ENCODE peak calls at places on chromosomes 13 and 19, in four cellular contexts. D, W, K and Q are unnamed samples.

GRCh38 chr19:58538257-58539168 is 5.4 kb upstream of the TRIM28 start:
- DNase-seq in W (peak; percentile 88), K (no peak), D (no peak), Q (no peak)

GRCh38 chr13:67023088-67023893 is 206.8 kb downstream of the PCDH9 start:
- DNase-seq in K (peak; percentile 5), W (no peak), D (no peak), Q (no peak)

GRCh38 chr13:21741396-21741795 is 70.5 kb downstream of the FGF9 start:
- DNase-seq in D (no peak), W (no peak), K (no peak), Q (no peak)

GRCh38 chr19:4987692-4988370 is 18.9 kb downstream of the KDM4B start:
- DNase-seq in W (no peak), K (no peak), D (no peak), Q (no peak)

GRCh38 chr13:42747399-42747873 is 33.9 kb upstream of the FAM216B start:
- DNase-seq in D (no peak), W (no peak), K (no peak), Q (no peak)

GRCh38 chr19:6530385-6531162 is at the start of gene TNFSF9:
- DNase-seq in K (peak; percentile 95), D (peak; percentile 68), W (peak; percentile 96), Q (peak; percentile 80)

GRCh38 chr13:34698953-34699352 is 243.1 kb upstream of the NBEA start:
- DNase-seq in D (no peak), K (no peak), W (no peak), Q (no peak)

GRCh38 chr19:19588546-19588945 is 29.9 kb downstream of the PBX4 start:
- DNase-seq in D (no peak), W (no peak), K (no peak), Q (no peak)

GRCh38 chr19:46428278-46429141 is at the start of gene PNMA8C:
- DNase-seq in W (peak; percentile 93), K (peak; percentile 71), D (no peak), Q (peak; percentile 41)

GRCh38 chr19:45779231-45780145 is 2.8 kb downstream of the DMPK start:
- DNase-seq in D (peak; percentile 96), K (peak; percentile 96), W (peak; percentile 100), Q (peak; percentile 94)

GRCh38 chr13:99959127-99959529 is 12.4 kb downstream of the ZIC5 start:
- DNase-seq in D (no peak), K (no peak), W (no peak), Q (no peak)

GRCh38 chr19:29884044-29884443 is 58.0 kb upstream of the URI1 start:
- DNase-seq in D (no peak), W (no peak), K (no peak), Q (no peak)

GRCh38 chr13:98664047-98664446 is 87.1 kb upstream of the STK24 start:
- DNase-seq in W (no peak), K (peak; percentile 11), D (no peak), Q (no peak)

GRCh38 chr13:34107814-34108213 is 289.9 kb downstream of the RFC3 start:
- DNase-seq in K (no peak), D (no peak), W (no peak), Q (no peak)

GRCh38 chr13:109998808-109999528 is 212.6 kb upstream of the IRS2 start:
- DNase-seq in W (no peak), D (no peak), K (no peak), Q (no peak)

GRCh38 chr13:28136916-28137315 is 1.4 kb upstream of the PAN3 start:
- DNase-seq in W (no peak), K (peak; percentile 59), D (no peak), Q (peak; percentile 13)

GRCh38 chr13:49571299-49572240 is 13.8 kb downstream of the RCBTB1 start:
- DNase-seq in K (no peak), W (no peak), D (no peak), Q (no peak)

GRCh38 chr13:84433024-84433423 is 550.8 kb upstream of the SLITRK1 start:
- DNase-seq in D (no peak), K (no peak), W (no peak), Q (no peak)

GRCh38 chr13:99122171-99122570 is 78.5 kb upstream of the UBAC2 start:
- DNase-seq in W (no peak), D (no peak), K (no peak), Q (no peak)

GRCh38 chr13:84658881-84659661 is 776.8 kb upstream of the SLITRK1 start:
- DNase-seq in K (no peak), D (no peak), W (no peak), Q (no peak)

GRCh38 chr13:36160297-36160696 is 29.1 kb upstream of the DCLK1 start:
- DNase-seq in W (no peak), D (no peak), K (no peak), Q (no peak)

GRCh38 chr13:107157272-107157671 is 589.3 kb upstream of the ARGLU1 start:
- DNase-seq in K (no peak), W (no peak), D (no peak), Q (no peak)

GRCh38 chr19:12596927-12597548 is 13.6 kb downstream of the ZNF490 start:
- DNase-seq in K (no peak), D (no peak), W (no peak), Q (no peak)

GRCh38 chr13:113802090-113802531 is 43.1 kb downstream of the TMEM255B start:
- DNase-seq in D (no peak), W (peak; percentile 81), K (peak; percentile 19), Q (no peak)

GRCh38 chr13:82847595-82847994 is 1034.7 kb downstream of the SLITRK1 start:
- DNase-seq in K (no peak), D (no peak), W (no peak), Q (no peak)

GRCh38 chr13:30193279-30194234 is 113.8 kb downstream of the KATNAL1 start:
- DNase-seq in K (no peak), D (no peak), W (no peak), Q (no peak)

GRCh38 chr13:104510422-104510821 is 1444.2 kb upstream of the SLC10A2 start:
- DNase-seq in W (no peak), D (no peak), K (no peak), Q (no peak)

GRCh38 chr13:26221721-26222522 is at the start of gene RNF6:
- DNase-seq in W (peak; percentile 90), K (peak; percentile 96), D (peak; percentile 84), Q (peak; percentile 86)
- TF ChIP-seq POLR2A in W (peak; percentile 52), K (peak; percentile 92), D (peak; percentile 94), Q (peak; percentile 91)

GRCh38 chr19:8486661-8487136 is 15.7 kb downstream of the PRAM1 start:
- DNase-seq in W (no peak), K (no peak), D (no peak), Q (no peak)

GRCh38 chr19:8482696-8483095 is 19.7 kb downstream of the PRAM1 start:
- DNase-seq in D (no peak), W (no peak), K (no peak), Q (no peak)

GRCh38 chr19:8483165-8483564 is 19.3 kb downstream of the PRAM1 start:
- DNase-seq in K (no peak), W (no peak), D (no peak), Q (no peak)

GRCh38 chr19:8485561-8486371 is 16.7 kb downstream of the PRAM1 start:
- DNase-seq in W (no peak), K (no peak), D (no peak), Q (no peak)

GRCh38 chr19:8484331-8484894 is 18.0 kb downstream of the PRAM1 start:
- DNase-seq in K (no peak), W (no peak), D (no peak), Q (no peak)
- TF ChIP-seq POLR2AphosphoS5 in K (no peak), W (no peak), D (no peak), Q (no peak)

GRCh38 chr13:79456656-79457365 is 24.1 kb upstream of the NDFIP2 start:
- DNase-seq in W (no peak), K (no peak), D (no peak), Q (no peak)

GRCh38 chr13:79457390-79457789 is 23.6 kb upstream of the NDFIP2 start:
- DNase-seq in K (no peak), D (no peak), W (no peak), Q (no peak)

GRCh38 chr13:79457948-79458347 is 23.0 kb upstream of the NDFIP2 start:
- DNase-seq in D (no peak), W (no peak), K (peak; percentile 67), Q (no peak)

GRCh38 chr13:79456051-79456450 is 24.9 kb upstream of the NDFIP2 start:
- DNase-seq in W (no peak), K (no peak), D (no peak), Q (no peak)

DNA sequence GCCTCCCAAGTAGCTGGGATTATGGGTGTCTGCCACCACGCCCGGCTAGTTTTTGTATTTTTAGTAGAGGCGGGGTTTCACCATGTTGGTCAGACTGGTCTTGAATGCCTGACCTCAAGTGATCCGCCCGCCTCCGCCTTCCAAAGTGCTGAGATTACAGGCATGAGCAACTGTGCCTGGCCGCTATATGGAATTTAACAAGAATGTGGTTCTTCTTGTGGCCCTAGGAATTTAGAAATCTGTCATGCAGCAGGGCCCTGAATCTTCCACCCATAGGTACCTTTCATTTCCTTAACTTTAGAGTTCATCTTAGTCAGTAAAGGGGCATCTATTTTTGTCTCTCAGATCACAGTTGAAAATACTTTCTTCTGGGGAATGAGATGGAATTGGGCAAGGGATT is 25.6 kb upstream of the NDFIP2 start:
- DNase-seq in D (no peak), K (no peak), W (no peak), Q (no peak)
- TF ChIP-seq TAF1 in D (no peak), K (no peak), W (no peak), Q (no peak)

DNA sequence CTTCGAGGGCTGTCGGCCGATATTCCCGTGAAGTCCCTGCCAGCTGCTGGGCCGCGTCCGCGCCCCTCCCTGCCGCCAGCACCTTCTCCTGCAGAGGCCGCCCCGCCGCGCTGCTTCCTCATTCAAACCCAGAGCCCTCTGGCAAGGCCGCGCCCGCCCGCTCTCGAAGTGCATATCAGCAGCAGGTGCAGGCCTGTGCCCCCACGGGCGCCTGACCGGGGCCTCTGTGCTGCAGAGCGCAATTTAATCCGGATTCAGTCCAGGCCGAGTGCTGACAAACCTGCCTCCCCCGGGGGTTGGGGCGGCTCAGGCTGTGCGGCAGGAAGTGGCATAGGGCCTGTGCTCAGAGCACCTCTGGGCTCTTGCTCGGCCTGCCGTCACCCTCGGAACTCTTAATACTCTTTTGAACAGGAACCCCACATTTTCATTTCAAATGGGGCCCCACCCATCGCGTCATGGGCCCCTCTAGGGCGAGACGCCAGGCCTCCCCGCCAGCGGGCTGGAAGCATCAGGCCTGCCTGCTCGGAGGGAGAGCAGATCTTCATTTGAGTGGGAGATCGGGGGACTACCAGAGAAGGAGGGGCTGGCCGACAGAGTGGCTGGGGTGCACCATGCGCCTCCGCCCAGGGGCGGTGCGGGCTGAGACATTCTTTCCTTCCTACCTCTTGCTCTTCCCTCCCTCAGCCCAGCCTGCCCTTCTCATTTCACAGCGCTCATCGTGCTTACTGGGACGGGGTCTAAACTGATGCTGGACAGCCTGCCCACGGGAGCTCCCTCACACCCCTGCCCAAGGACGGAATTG is 125.7 kb downstream of the TNFRSF19 start:
- DNase-seq in W (no peak), D (peak; percentile 73), K (no peak), Q (peak; percentile 57)
- TF ChIP-seq POLR2A in W (no peak), D (no peak), K (no peak), Q (peak; percentile 13)

DNA sequence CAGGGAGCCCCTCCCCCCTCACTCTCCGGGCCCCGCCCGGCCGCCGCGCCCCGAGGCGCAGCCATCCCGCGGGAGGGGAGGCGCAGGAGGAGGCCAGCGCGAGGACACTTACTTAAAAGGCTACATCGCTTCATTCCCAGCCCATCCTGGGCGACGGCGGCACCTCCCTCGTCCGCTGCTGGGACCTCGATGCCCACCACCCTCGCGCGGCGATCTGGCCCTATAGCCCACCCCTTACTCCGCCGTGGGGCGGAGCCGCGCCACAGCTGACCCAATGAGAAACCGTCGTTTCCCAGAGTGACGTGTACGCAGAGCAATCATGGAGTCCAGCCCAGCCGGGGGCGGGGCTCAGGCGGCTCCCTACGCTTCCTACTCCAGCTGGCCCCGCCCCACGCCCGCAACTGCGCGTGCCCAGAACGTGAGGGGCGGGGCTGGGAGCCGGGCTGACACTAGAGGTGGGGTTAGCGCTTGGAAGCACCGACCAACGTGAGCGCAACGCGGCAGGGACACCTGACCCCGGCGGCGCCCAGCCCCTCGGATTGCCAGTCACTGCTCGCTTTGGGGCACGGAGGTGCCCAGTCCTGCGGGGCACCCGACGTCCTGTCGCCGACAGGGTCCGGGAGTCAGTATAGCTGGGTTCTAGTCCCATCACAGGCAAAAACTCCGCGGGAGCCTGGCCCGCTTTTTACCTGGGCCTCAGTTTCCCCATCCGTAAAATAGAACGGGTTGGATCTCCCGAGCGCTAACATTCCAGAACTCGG is at the start of gene ANKRD27:
- DNase-seq in K (peak; percentile 99), W (peak; percentile 99), D (peak; percentile 91), Q (peak; percentile 93)
- TF ChIP-seq POLR2AphosphoS5 in K (no peak), W (peak; percentile 75), D (no peak), Q (peak; percentile 24)